ENCODE peak calls at places on chromosomes 6 and 20, in seven cellular contexts. One of them, this sample, is unnamed.
A peak's percentile ranks its signal among the peaks of the same experiment; 100 is the strongest.

GRCh38 chr6:47363736-47364135 is 54.0 kb upstream of the TNFRSF21 start:
- DNase-seq in fibroblast of lung: no peak
- DNase-seq in BJ: no peak
- DNase-seq in tibial artery: no peak
- DNase-seq in psoas muscle: no peak
- DNase-seq in breast epithelium: no peak
- DNase-seq in IMR-90: no peak
- DNase-seq in this sample: no peak

GRCh38 chr20:2914160-2914559 is 40.9 kb downstream of the PTPRA start:
- DNase-seq in fibroblast of lung: no peak
- DNase-seq in BJ: no peak
- DNase-seq in tibial artery: no peak
- DNase-seq in psoas muscle: no peak
- DNase-seq in breast epithelium: no peak
- DNase-seq in IMR-90: no peak
- DNase-seq in this sample: peak; percentile 20

GRCh38 chr20:21353236-21353635 is 44.1 kb downstream of the NKX2-4 start:
- DNase-seq in fibroblast of lung: peak; percentile 76
- DNase-seq in BJ: peak; percentile 6
- DNase-seq in tibial artery: no peak
- DNase-seq in psoas muscle: no peak
- DNase-seq in breast epithelium: no peak
- DNase-seq in IMR-90: peak; percentile 78
- DNase-seq in this sample: peak; percentile 75

GRCh38 chr20:7693761-7694160 is 246.5 kb downstream of the HAO1 start:
- DNase-seq in fibroblast of lung: peak; percentile 91
- DNase-seq in BJ: peak; percentile 33
- DNase-seq in tibial artery: no peak
- DNase-seq in psoas muscle: no peak
- DNase-seq in breast epithelium: no peak
- DNase-seq in IMR-90: no peak
- DNase-seq in this sample: no peak

GRCh38 chr20:3842332-3842930 is 4.2 kb upstream of the MAVS start:
- DNase-seq in fibroblast of lung: no peak
- DNase-seq in BJ: no peak
- DNase-seq in tibial artery: no peak
- DNase-seq in psoas muscle: no peak
- DNase-seq in breast epithelium: no peak
- DNase-seq in IMR-90: no peak
- DNase-seq in this sample: no peak

GRCh38 chr20:48052492-48052870 is 267.2 kb upstream of the SULF2 start:
- DNase-seq in fibroblast of lung: peak; percentile 44
- DNase-seq in BJ: peak; percentile 40
- DNase-seq in tibial artery: no peak
- DNase-seq in psoas muscle: no peak
- DNase-seq in breast epithelium: no peak
- DNase-seq in IMR-90: no peak
- DNase-seq in this sample: no peak

GRCh38 chr6:159104931-159105330 is 60.1 kb upstream of the TAGAP start:
- DNase-seq in fibroblast of lung: no peak
- DNase-seq in BJ: no peak
- DNase-seq in tibial artery: no peak
- DNase-seq in psoas muscle: no peak
- DNase-seq in breast epithelium: peak; percentile 62
- DNase-seq in IMR-90: no peak
- DNase-seq in this sample: no peak

GRCh38 chr6:82217014-82217621 is 30.4 kb downstream of the IBTK start:
- DNase-seq in fibroblast of lung: no peak
- DNase-seq in BJ: no peak
- DNase-seq in tibial artery: no peak
- DNase-seq in psoas muscle: no peak
- DNase-seq in breast epithelium: no peak
- DNase-seq in IMR-90: no peak
- DNase-seq in this sample: no peak

GRCh38 chr20:44746367-44747165 is 901 bp downstream of the KCNK15 start:
- DNase-seq in fibroblast of lung: no peak
- DNase-seq in BJ: no peak
- DNase-seq in tibial artery: no peak
- DNase-seq in psoas muscle: no peak
- DNase-seq in breast epithelium: no peak
- DNase-seq in IMR-90: no peak
- DNase-seq in this sample: no peak

GRCh38 chr20:63807654-63808053 is 23.4 kb downstream of the ZBTB46 start:
- DNase-seq in fibroblast of lung: no peak
- DNase-seq in BJ: no peak
- DNase-seq in tibial artery: no peak
- DNase-seq in psoas muscle: no peak
- DNase-seq in breast epithelium: no peak
- DNase-seq in IMR-90: no peak
- DNase-seq in this sample: no peak

GRCh38 chr6:156686429-156686939 is 90.7 kb upstream of the ARID1B start:
- DNase-seq in fibroblast of lung: peak; percentile 60
- DNase-seq in BJ: no peak
- DNase-seq in tibial artery: no peak
- DNase-seq in psoas muscle: no peak
- DNase-seq in breast epithelium: peak; percentile 43
- DNase-seq in IMR-90: peak; percentile 59
- DNase-seq in this sample: peak; percentile 77

GRCh38 chr6:165849539-165850430 is 186.7 kb upstream of the PDE10A start:
- DNase-seq in fibroblast of lung: no peak
- DNase-seq in BJ: no peak
- DNase-seq in tibial artery: no peak
- DNase-seq in psoas muscle: peak; percentile 38
- DNase-seq in breast epithelium: no peak
- DNase-seq in IMR-90: no peak
- DNase-seq in this sample: no peak

GRCh38 chr6:7617954-7618764 is 28.2 kb downstream of the SNRNP48 start:
- DNase-seq in fibroblast of lung: peak; percentile 66
- DNase-seq in BJ: peak; percentile 73
- DNase-seq in tibial artery: peak; percentile 68
- DNase-seq in psoas muscle: peak; percentile 24
- DNase-seq in breast epithelium: peak; percentile 96
- DNase-seq in IMR-90: peak; percentile 32
- DNase-seq in this sample: peak; percentile 97

GRCh38 chr6:26284537-26285142 is 80.4 kb upstream of the BTN3A2 start:
- DNase-seq in fibroblast of lung: peak; percentile 74
- DNase-seq in BJ: no peak
- DNase-seq in tibial artery: peak; percentile 55
- DNase-seq in psoas muscle: peak; percentile 50
- DNase-seq in breast epithelium: peak; percentile 49
- DNase-seq in IMR-90: peak; percentile 74
- DNase-seq in this sample: peak; percentile 79

GRCh38 chr6:82878812-82879211 is 186.8 kb downstream of the UBE3D start:
- DNase-seq in fibroblast of lung: peak; percentile 62
- DNase-seq in BJ: no peak
- DNase-seq in tibial artery: no peak
- DNase-seq in psoas muscle: no peak
- DNase-seq in breast epithelium: no peak
- DNase-seq in IMR-90: peak; percentile 76
- DNase-seq in this sample: peak; percentile 34

GRCh38 chr6:105774247-105774646 is 311.9 kb upstream of the PRDM1 start:
- DNase-seq in fibroblast of lung: no peak
- DNase-seq in BJ: no peak
- DNase-seq in tibial artery: no peak
- DNase-seq in psoas muscle: no peak
- DNase-seq in breast epithelium: no peak
- DNase-seq in IMR-90: no peak
- DNase-seq in this sample: no peak

GRCh38 chr6:107560657-107561056 is 70.7 kb downstream of the SOBP start:
- DNase-seq in fibroblast of lung: no peak
- DNase-seq in BJ: no peak
- DNase-seq in tibial artery: no peak
- DNase-seq in psoas muscle: no peak
- DNase-seq in breast epithelium: no peak
- DNase-seq in IMR-90: peak; percentile 6
- DNase-seq in this sample: peak; percentile 60

GRCh38 chr20:44580581-44581268 is 1.7 kb upstream of the PKIG start:
- DNase-seq in fibroblast of lung: no peak
- DNase-seq in BJ: no peak
- DNase-seq in tibial artery: no peak
- DNase-seq in psoas muscle: peak; percentile 36
- DNase-seq in breast epithelium: no peak
- DNase-seq in IMR-90: no peak
- DNase-seq in this sample: no peak

GRCh38 chr6:17501442-17501841 is 98.7 kb upstream of the FAM8A1 start:
- DNase-seq in fibroblast of lung: no peak
- DNase-seq in BJ: no peak
- DNase-seq in tibial artery: no peak
- DNase-seq in psoas muscle: no peak
- DNase-seq in breast epithelium: no peak
- DNase-seq in IMR-90: no peak
- DNase-seq in this sample: no peak

GRCh38 chr6:81929828-81930227 is 177.3 kb upstream of the TENT5A start:
- DNase-seq in fibroblast of lung: peak; percentile 92
- DNase-seq in BJ: no peak
- DNase-seq in tibial artery: no peak
- DNase-seq in psoas muscle: no peak
- DNase-seq in breast epithelium: no peak
- DNase-seq in IMR-90: peak; percentile 21
- DNase-seq in this sample: peak; percentile 87

GRCh38 chr20:61157301-61157700 is 94.8 kb upstream of the CDH4 start:
- DNase-seq in fibroblast of lung: no peak
- DNase-seq in BJ: no peak
- DNase-seq in tibial artery: no peak
- DNase-seq in psoas muscle: no peak
- DNase-seq in breast epithelium: no peak
- DNase-seq in IMR-90: no peak
- DNase-seq in this sample: no peak

GRCh38 chr6:2967936-2968335 is 3.4 kb downstream of the SERPINB6 start:
- DNase-seq in fibroblast of lung: no peak
- DNase-seq in BJ: no peak
- DNase-seq in tibial artery: no peak
- DNase-seq in psoas muscle: no peak
- DNase-seq in breast epithelium: no peak
- DNase-seq in IMR-90: no peak
- DNase-seq in this sample: no peak

GRCh38 chr6:2970753-2971419 is 481 bp downstream of the SERPINB6 start:
- DNase-seq in fibroblast of lung: peak; percentile 56
- DNase-seq in BJ: no peak
- DNase-seq in tibial artery: peak; percentile 68
- DNase-seq in psoas muscle: peak; percentile 89
- DNase-seq in breast epithelium: no peak
- DNase-seq in IMR-90: peak; percentile 49
- DNase-seq in this sample: peak; percentile 49

GRCh38 chr6:2970034-2970685 is 1.2 kb downstream of the SERPINB6 start:
- DNase-seq in fibroblast of lung: peak; percentile 59
- DNase-seq in BJ: no peak
- DNase-seq in tibial artery: no peak
- DNase-seq in psoas muscle: no peak
- DNase-seq in breast epithelium: no peak
- DNase-seq in IMR-90: peak; percentile 40
- DNase-seq in this sample: peak; percentile 39

GRCh38 chr6:2969549-2969948 is 1.8 kb downstream of the SERPINB6 start:
- DNase-seq in fibroblast of lung: no peak
- DNase-seq in BJ: no peak
- DNase-seq in tibial artery: no peak
- DNase-seq in psoas muscle: no peak
- DNase-seq in breast epithelium: no peak
- DNase-seq in IMR-90: no peak
- DNase-seq in this sample: no peak

DNA sequence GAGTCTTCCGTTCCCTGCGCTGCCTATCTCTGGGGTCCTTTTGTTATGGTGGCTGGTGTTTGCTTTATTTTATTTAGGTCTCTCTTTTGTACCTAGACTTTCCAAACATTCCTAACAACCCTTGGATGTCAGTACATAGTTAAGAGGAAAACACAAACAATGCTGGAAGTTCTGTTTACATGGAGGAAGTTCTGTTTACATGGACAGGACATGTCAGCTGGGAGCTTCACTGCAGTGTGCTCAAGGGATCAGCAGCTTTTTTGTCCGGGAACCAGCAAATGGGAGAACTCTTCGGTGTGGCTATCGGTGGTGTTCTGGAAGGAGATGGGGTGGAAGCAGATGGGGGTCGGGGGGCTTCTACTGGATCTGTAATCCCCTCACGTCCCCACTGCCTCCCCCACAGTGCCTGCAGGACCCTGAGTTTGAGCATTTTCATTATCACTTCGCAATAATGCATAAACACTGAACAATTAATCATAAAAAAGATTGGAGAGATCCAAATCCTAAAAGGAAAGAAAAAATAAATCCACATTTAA is 2.7 kb downstream of the SERPINB6 start:
- DNase-seq in fibroblast of lung: no peak
- DNase-seq in BJ: no peak
- DNase-seq in tibial artery: no peak
- DNase-seq in psoas muscle: no peak
- DNase-seq in breast epithelium: no peak
- DNase-seq in IMR-90: no peak
- DNase-seq in this sample: no peak
- H3K4me3 ChIP-seq in fibroblast of lung: no peak overlapping the region
- H3K4me3 ChIP-seq in BJ: no peak overlapping the region
- H3K4me3 ChIP-seq in tibial artery: no peak overlapping the region
- H3K4me3 ChIP-seq in psoas muscle: no peak overlapping the region
- H3K4me3 ChIP-seq in breast epithelium: peak overlapping the region; percentile 7
- H3K4me3 ChIP-seq in IMR-90: no peak overlapping the region
- H3K4me3 ChIP-seq in this sample: no peak overlapping the region

GRCh38 chr6:72042088-72042487 is 155.7 kb downstream of the RIMS1 start:
- DNase-seq in fibroblast of lung: no peak
- DNase-seq in BJ: no peak
- DNase-seq in tibial artery: no peak
- DNase-seq in psoas muscle: no peak
- DNase-seq in breast epithelium: no peak
- DNase-seq in IMR-90: no peak
- DNase-seq in this sample: peak; percentile 3
- TF ChIP-seq CTCF in fibroblast of lung: peak; percentile 8
- TF ChIP-seq CTCF in BJ: peak; percentile 16
- TF ChIP-seq CTCF in tibial artery: peak; percentile 26
- TF ChIP-seq CTCF in psoas muscle: no peak
- TF ChIP-seq CTCF in breast epithelium: no peak
- TF ChIP-seq CTCF in IMR-90: no peak
- TF ChIP-seq CTCF in this sample: no peak

DNA sequence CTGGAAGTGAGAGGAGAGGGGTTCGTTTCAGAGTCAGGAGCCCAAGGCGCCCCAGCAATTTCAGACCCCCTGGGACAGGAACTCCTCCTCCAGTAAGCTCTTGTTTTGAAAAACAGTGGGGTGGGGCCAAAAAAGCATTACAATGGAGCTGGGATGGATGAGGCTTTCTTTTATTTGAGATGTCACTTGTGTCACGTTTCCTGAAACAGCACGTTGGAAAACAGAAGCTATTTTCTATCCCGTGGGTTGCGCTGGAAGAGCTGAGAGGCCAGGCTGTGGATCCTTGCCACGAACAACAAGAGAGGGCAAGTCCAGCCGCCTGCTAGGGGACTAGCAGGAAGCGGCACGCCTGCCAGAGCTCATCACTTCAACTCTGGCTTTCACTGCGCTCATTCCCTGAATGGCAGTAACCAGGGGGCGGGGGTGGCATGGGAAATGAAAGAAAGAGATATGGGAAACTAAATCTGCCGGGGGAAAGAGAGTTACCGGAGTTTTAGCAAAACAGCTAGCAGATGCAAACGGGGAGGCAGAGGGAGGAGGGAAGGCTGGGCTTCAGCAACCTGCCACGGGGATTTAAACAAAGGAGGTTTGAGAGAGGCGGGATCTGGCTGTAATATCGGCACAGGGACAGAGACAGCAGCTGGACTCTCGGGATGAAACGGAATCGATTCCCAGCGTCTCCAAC is 34.6 kb downstream of the GCNT2 start:
- DNase-seq in fibroblast of lung: peak; percentile 41
- DNase-seq in BJ: no peak
- DNase-seq in tibial artery: peak; percentile 38
- DNase-seq in psoas muscle: peak; percentile 40
- DNase-seq in breast epithelium: peak; percentile 71
- DNase-seq in IMR-90: peak; percentile 8
- DNase-seq in this sample: peak; percentile 32
- H3K4me3 ChIP-seq in fibroblast of lung: peak overlapping the region; percentile 60
- H3K4me3 ChIP-seq in BJ: peak overlapping the region; percentile 40
- H3K4me3 ChIP-seq in tibial artery: peak overlapping the region; percentile 32
- H3K4me3 ChIP-seq in psoas muscle: peak overlapping the region; percentile 52
- H3K4me3 ChIP-seq in breast epithelium: peak overlapping the region; percentile 62
- H3K4me3 ChIP-seq in IMR-90: peak overlapping the region; percentile 37
- H3K4me3 ChIP-seq in this sample: peak overlapping the region; percentile 27

GRCh38 chr6:5090603-5091002 is 5.5 kb downstream of the PPP1R3G start:
- DNase-seq in fibroblast of lung: peak; percentile 27
- DNase-seq in BJ: no peak
- DNase-seq in tibial artery: no peak
- DNase-seq in psoas muscle: no peak
- DNase-seq in breast epithelium: no peak
- DNase-seq in IMR-90: no peak
- DNase-seq in this sample: no peak
- TF ChIP-seq CTCF in fibroblast of lung: no peak
- TF ChIP-seq CTCF in BJ: no peak
- TF ChIP-seq CTCF in tibial artery: no peak
- TF ChIP-seq CTCF in psoas muscle: no peak
- TF ChIP-seq CTCF in breast epithelium: no peak
- TF ChIP-seq CTCF in IMR-90: no peak
- TF ChIP-seq CTCF in this sample: no peak